ENCODE peak calls at places on chromosomes 1 and 21, in seven cellular contexts. One of them, this sample, is unnamed.

GRCh38 chr1:43908858-43909257 is 24.7 kb upstream of the ARTN start:
- DNase-seq in CD4-positive, CD25-positive, alpha-beta regulatory T cell: no peak
- DNase-seq in keratinocyte: no peak
- DNase-seq in colonic mucosa: no peak
- DNase-seq in ascending aorta: no peak
- DNase-seq in RWPE1: no peak
- DNase-seq in endodermal cell: no peak
- DNase-seq in this sample: no peak

GRCh38 chr1:207049974-207050391 is 1.0 kb downstream of the YOD1 start:
- DNase-seq in RWPE1: no peak
- DNase-seq in ascending aorta: no peak
- DNase-seq in colonic mucosa: peak
- DNase-seq in endodermal cell: no peak
- DNase-seq in keratinocyte: no peak
- DNase-seq in CD4-positive, CD25-positive, alpha-beta regulatory T cell: peak
- DNase-seq in this sample: no peak

GRCh38 chr21:45554477-45555175 is 12.4 kb upstream of the SLC19A1 start:
- DNase-seq in endodermal cell: peak
- DNase-seq in colonic mucosa: peak
- DNase-seq in RWPE1: peak
- DNase-seq in CD4-positive, CD25-positive, alpha-beta regulatory T cell: peak
- DNase-seq in keratinocyte: no peak
- DNase-seq in ascending aorta: peak
- DNase-seq in this sample: no peak

GRCh38 chr21:31670065-31670464 is 10.6 kb downstream of the SOD1 start:
- DNase-seq in CD4-positive, CD25-positive, alpha-beta regulatory T cell: no peak
- DNase-seq in RWPE1: no peak
- DNase-seq in ascending aorta: no peak
- DNase-seq in endodermal cell: no peak
- DNase-seq in colonic mucosa: no peak
- DNase-seq in keratinocyte: no peak
- DNase-seq in this sample: no peak

GRCh38 chr1:37846634-37847339 is 12.6 kb downstream of the MTF1 start:
- DNase-seq in colonic mucosa: peak
- DNase-seq in ascending aorta: no peak
- DNase-seq in keratinocyte: no peak
- DNase-seq in RWPE1: no peak
- DNase-seq in CD4-positive, CD25-positive, alpha-beta regulatory T cell: no peak
- DNase-seq in endodermal cell: no peak
- DNase-seq in this sample: no peak

GRCh38 chr1:220775238-220775853 is 11.4 kb upstream of the MTARC1 start:
- DNase-seq in ascending aorta: peak
- DNase-seq in keratinocyte: no peak
- DNase-seq in endodermal cell: peak
- DNase-seq in CD4-positive, CD25-positive, alpha-beta regulatory T cell: no peak
- DNase-seq in colonic mucosa: no peak
- DNase-seq in RWPE1: peak
- DNase-seq in this sample: no peak

GRCh38 chr1:192151176-192151575 is 7.1 kb upstream of the RGS18 start:
- DNase-seq in endodermal cell: no peak
- DNase-seq in colonic mucosa: no peak
- DNase-seq in ascending aorta: no peak
- DNase-seq in RWPE1: no peak
- DNase-seq in keratinocyte: no peak
- DNase-seq in CD4-positive, CD25-positive, alpha-beta regulatory T cell: no peak
- DNase-seq in this sample: no peak

GRCh38 chr1:27147842-27148518 is 6.9 kb downstream of the SLC9A1 start:
- DNase-seq in colonic mucosa: no peak
- DNase-seq in keratinocyte: no peak
- DNase-seq in RWPE1: no peak
- DNase-seq in ascending aorta: no peak
- DNase-seq in CD4-positive, CD25-positive, alpha-beta regulatory T cell: no peak
- DNase-seq in endodermal cell: no peak
- DNase-seq in this sample: no peak

GRCh38 chr1:157646144-157646543 is 48.3 kb upstream of the FCRL4 start:
- DNase-seq in RWPE1: no peak
- DNase-seq in CD4-positive, CD25-positive, alpha-beta regulatory T cell: no peak
- DNase-seq in endodermal cell: no peak
- DNase-seq in ascending aorta: no peak
- DNase-seq in keratinocyte: no peak
- DNase-seq in colonic mucosa: no peak
- DNase-seq in this sample: no peak

GRCh38 chr1:213054142-213054541 is 3.1 kb downstream of the RPS6KC1 start:
- DNase-seq in ascending aorta: no peak
- DNase-seq in colonic mucosa: no peak
- DNase-seq in keratinocyte: no peak
- DNase-seq in CD4-positive, CD25-positive, alpha-beta regulatory T cell: no peak
- DNase-seq in endodermal cell: no peak
- DNase-seq in RWPE1: no peak
- DNase-seq in this sample: no peak

GRCh38 chr1:213051127-213051880 is at the start of gene RPS6KC1:
- DNase-seq in colonic mucosa: peak
- DNase-seq in keratinocyte: peak
- DNase-seq in CD4-positive, CD25-positive, alpha-beta regulatory T cell: peak
- DNase-seq in ascending aorta: peak
- DNase-seq in endodermal cell: peak
- DNase-seq in RWPE1: peak
- DNase-seq in this sample: peak

GRCh38 chr1:213050745-213051126 is 305 bp upstream of the RPS6KC1 start:
- DNase-seq in endodermal cell: no peak
- DNase-seq in keratinocyte: no peak
- DNase-seq in ascending aorta: no peak
- DNase-seq in colonic mucosa: no peak
- DNase-seq in RWPE1: no peak
- DNase-seq in CD4-positive, CD25-positive, alpha-beta regulatory T cell: no peak
- DNase-seq in this sample: no peak

GRCh38 chr1:213053455-213053854 is 2.4 kb downstream of the RPS6KC1 start:
- DNase-seq in endodermal cell: no peak
- DNase-seq in CD4-positive, CD25-positive, alpha-beta regulatory T cell: no peak
- DNase-seq in keratinocyte: no peak
- DNase-seq in ascending aorta: no peak
- DNase-seq in RWPE1: no peak
- DNase-seq in colonic mucosa: no peak
- DNase-seq in this sample: no peak

DNA sequence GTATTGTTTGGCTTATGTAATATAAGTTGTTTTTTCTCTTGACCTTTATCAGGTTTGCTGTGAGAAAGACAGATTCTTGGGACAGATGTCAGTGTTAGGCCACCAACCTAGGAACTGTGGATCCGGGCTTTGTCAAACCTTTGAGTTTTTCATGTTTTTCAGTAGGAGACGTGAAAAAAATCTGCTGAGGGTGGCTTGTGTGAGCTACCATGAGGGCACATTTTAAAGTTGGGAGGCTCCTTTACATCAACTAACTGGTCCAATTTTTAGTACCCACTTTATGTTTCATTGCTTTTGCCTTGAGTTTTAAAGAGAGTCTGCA is 801 bp downstream of the RPS6KC1 start:
- DNase-seq in keratinocyte: no peak
- DNase-seq in ascending aorta: no peak
- DNase-seq in endodermal cell: no peak
- DNase-seq in RWPE1: no peak
- DNase-seq in CD4-positive, CD25-positive, alpha-beta regulatory T cell: no peak
- DNase-seq in colonic mucosa: no peak
- DNase-seq in this sample: no peak
- H3K27ac ChIP-seq in keratinocyte: peak
- H3K27ac ChIP-seq in ascending aorta: no peak
- H3K27ac ChIP-seq in endodermal cell: no peak
- H3K27ac ChIP-seq in RWPE1: peak
- H3K27ac ChIP-seq in CD4-positive, CD25-positive, alpha-beta regulatory T cell: no peak
- H3K27ac ChIP-seq in colonic mucosa: no peak
- H3K27ac ChIP-seq in this sample: peak

DNA sequence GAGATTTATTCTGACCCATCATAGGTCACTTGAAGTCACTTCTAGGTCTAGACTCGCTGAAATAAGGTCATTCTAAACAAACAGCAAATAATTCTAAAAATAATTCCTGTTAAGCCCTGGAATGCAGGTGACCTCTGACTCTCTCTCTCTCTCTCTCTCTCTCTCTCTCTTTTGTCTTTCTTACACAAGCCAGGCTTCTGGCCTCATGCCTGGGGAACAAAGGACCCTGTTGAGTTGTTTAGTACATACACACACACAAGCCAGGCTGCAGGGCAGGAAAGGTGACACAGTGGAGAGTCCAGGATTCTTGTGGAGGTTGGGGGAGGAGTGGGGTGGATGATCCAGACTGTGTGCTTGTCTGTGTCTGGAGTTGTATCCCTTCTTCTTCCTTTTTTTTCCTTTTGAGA is 4.0 kb upstream of the MEX3A start:
- DNase-seq in colonic mucosa: no peak
- DNase-seq in keratinocyte: no peak
- DNase-seq in endodermal cell: peak
- DNase-seq in RWPE1: no peak
- DNase-seq in ascending aorta: no peak
- DNase-seq in CD4-positive, CD25-positive, alpha-beta regulatory T cell: no peak
- DNase-seq in this sample: no peak
- H3K27ac ChIP-seq in colonic mucosa: no peak
- H3K27ac ChIP-seq in keratinocyte: no peak
- H3K27ac ChIP-seq in endodermal cell: peak
- H3K27ac ChIP-seq in RWPE1: peak
- H3K27ac ChIP-seq in ascending aorta: no peak
- H3K27ac ChIP-seq in CD4-positive, CD25-positive, alpha-beta regulatory T cell: no peak
- H3K27ac ChIP-seq in this sample: no peak

DNA sequence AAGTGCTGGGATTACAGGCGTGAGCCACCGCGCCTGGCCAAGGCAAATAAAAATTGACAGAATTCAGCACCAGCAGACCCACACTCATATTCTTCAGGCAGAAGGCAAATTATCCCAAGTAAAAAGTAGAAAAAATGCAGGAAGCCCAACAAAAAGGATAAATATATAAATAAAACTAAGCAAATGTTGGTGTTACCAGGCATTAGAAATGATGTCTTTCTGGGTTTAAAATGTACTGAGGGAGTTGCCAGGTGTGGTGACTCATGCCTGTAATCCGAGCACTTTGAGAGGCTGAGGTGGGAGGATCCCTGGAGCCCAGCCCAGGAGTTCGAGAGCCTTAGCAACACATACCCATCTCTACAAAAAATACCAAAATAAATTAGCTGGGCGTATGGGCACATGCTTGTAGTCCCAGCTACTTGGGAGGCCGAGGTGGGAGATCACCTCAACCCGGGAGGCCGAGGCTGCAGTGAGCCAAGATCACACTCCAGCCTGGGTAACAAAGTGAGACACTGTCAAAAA is 6.3 kb downstream of the INTS11 start:
- DNase-seq in colonic mucosa: peak
- DNase-seq in RWPE1: no peak
- DNase-seq in CD4-positive, CD25-positive, alpha-beta regulatory T cell: no peak
- DNase-seq in keratinocyte: no peak
- DNase-seq in endodermal cell: no peak
- DNase-seq in ascending aorta: peak
- DNase-seq in this sample: peak
- H3K27ac ChIP-seq in colonic mucosa: peak
- H3K27ac ChIP-seq in RWPE1: peak
- H3K27ac ChIP-seq in CD4-positive, CD25-positive, alpha-beta regulatory T cell: no peak
- H3K27ac ChIP-seq in keratinocyte: peak
- H3K27ac ChIP-seq in endodermal cell: no peak
- H3K27ac ChIP-seq in ascending aorta: peak
- H3K27ac ChIP-seq in this sample: peak

GRCh38 chr21:33116669-33117267 is 46.8 kb downstream of the OLIG1 start:
- DNase-seq in endodermal cell: no peak
- DNase-seq in RWPE1: no peak
- DNase-seq in ascending aorta: no peak
- DNase-seq in colonic mucosa: no peak
- DNase-seq in CD4-positive, CD25-positive, alpha-beta regulatory T cell: no peak
- DNase-seq in keratinocyte: no peak
- DNase-seq in this sample: no peak
- H3K27ac ChIP-seq in endodermal cell: peak
- H3K27ac ChIP-seq in RWPE1: no peak
- H3K27ac ChIP-seq in ascending aorta: no peak
- H3K27ac ChIP-seq in colonic mucosa: no peak
- H3K27ac ChIP-seq in CD4-positive, CD25-positive, alpha-beta regulatory T cell: no peak
- H3K27ac ChIP-seq in keratinocyte: no peak
- H3K27ac ChIP-seq in this sample: no peak

GRCh38 chr1:156491151-156491949 is 9.2 kb downstream of the MEF2D start:
- DNase-seq in ascending aorta: no peak
- DNase-seq in keratinocyte: no peak
- DNase-seq in colonic mucosa: no peak
- DNase-seq in CD4-positive, CD25-positive, alpha-beta regulatory T cell: no peak
- DNase-seq in endodermal cell: no peak
- DNase-seq in RWPE1: no peak
- DNase-seq in this sample: no peak

GRCh38 chr1:156488566-156489165 is 11.9 kb downstream of the MEF2D start:
- DNase-seq in ascending aorta: no peak
- DNase-seq in colonic mucosa: no peak
- DNase-seq in RWPE1: no peak
- DNase-seq in CD4-positive, CD25-positive, alpha-beta regulatory T cell: no peak
- DNase-seq in keratinocyte: no peak
- DNase-seq in endodermal cell: no peak
- DNase-seq in this sample: no peak

GRCh38 chr1:156490401-156491032 is 10.1 kb downstream of the MEF2D start:
- DNase-seq in CD4-positive, CD25-positive, alpha-beta regulatory T cell: no peak
- DNase-seq in RWPE1: peak
- DNase-seq in keratinocyte: no peak
- DNase-seq in colonic mucosa: no peak
- DNase-seq in endodermal cell: peak
- DNase-seq in ascending aorta: peak
- DNase-seq in this sample: no peak

GRCh38 chr1:156489166-156489934 is 11.2 kb downstream of the MEF2D start:
- DNase-seq in RWPE1: no peak
- DNase-seq in endodermal cell: peak
- DNase-seq in keratinocyte: no peak
- DNase-seq in colonic mucosa: no peak
- DNase-seq in CD4-positive, CD25-positive, alpha-beta regulatory T cell: no peak
- DNase-seq in ascending aorta: no peak
- DNase-seq in this sample: no peak

GRCh38 chr1:156489935-156490293 is 10.7 kb downstream of the MEF2D start:
- DNase-seq in ascending aorta: no peak
- DNase-seq in keratinocyte: no peak
- DNase-seq in colonic mucosa: no peak
- DNase-seq in RWPE1: no peak
- DNase-seq in CD4-positive, CD25-positive, alpha-beta regulatory T cell: no peak
- DNase-seq in endodermal cell: no peak
- DNase-seq in this sample: no peak
- H3K27ac ChIP-seq in ascending aorta: peak
- H3K27ac ChIP-seq in keratinocyte: no peak
- H3K27ac ChIP-seq in colonic mucosa: peak
- H3K27ac ChIP-seq in RWPE1: peak
- H3K27ac ChIP-seq in CD4-positive, CD25-positive, alpha-beta regulatory T cell: peak
- H3K27ac ChIP-seq in endodermal cell: peak
- H3K27ac ChIP-seq in this sample: no peak

GRCh38 chr1:23801338-23801748 is 789 bp upstream of the GALE start:
- DNase-seq in CD4-positive, CD25-positive, alpha-beta regulatory T cell: no peak
- DNase-seq in ascending aorta: no peak
- DNase-seq in keratinocyte: no peak
- DNase-seq in colonic mucosa: no peak
- DNase-seq in RWPE1: no peak
- DNase-seq in endodermal cell: no peak
- DNase-seq in this sample: no peak
- H3K27ac ChIP-seq in CD4-positive, CD25-positive, alpha-beta regulatory T cell: peak
- H3K27ac ChIP-seq in ascending aorta: peak
- H3K27ac ChIP-seq in keratinocyte: peak
- H3K27ac ChIP-seq in colonic mucosa: peak
- H3K27ac ChIP-seq in RWPE1: peak
- H3K27ac ChIP-seq in endodermal cell: no peak
- H3K27ac ChIP-seq in this sample: peak